ENCODE peak calls at places on chromosome 9, in eight cellular contexts. B is Peyer's patch, A is cardiac muscle cell, G is HCT116, Y is pancreas, P is breast epithelium, Q is neural progenitor cell, O is A549. F is an unnamed sample. For H3K4me1, the result is how much of the 10 kb centered on the place peaks cover.

GRCh38 chr9:108057421-108058136 is 568.0 kb upstream of the KLF4 start:
- DNase-seq in Y (no peak), A (peak), P (peak), Q (no peak), B (no peak), O (peak), G (no peak), F (no peak)

GRCh38 chr9:89738137-89738932 is 133.5 kb downstream of the GADD45G start:
- DNase-seq in O (no peak), Y (no peak), B (peak), Q (peak), A (no peak), G (no peak), P (no peak), F (no peak)

GRCh38 chr9:94872921-94873511 is 146.5 kb downstream of the AOPEP start:
- DNase-seq in A (peak), B (no peak), G (no peak), Y (no peak), Q (no peak), P (no peak), O (no peak), F (no peak)

GRCh38 chr9:106423575-106423974 is 439.4 kb upstream of the ZNF462 start:
- DNase-seq in G (no peak), A (no peak), P (no peak), Q (no peak), Y (no peak), B (no peak), O (no peak), F (no peak)

GRCh38 chr9:93003552-93004407 is 54.7 kb upstream of the SUSD3 start:
- DNase-seq in O (peak), G (peak), B (peak), Q (peak), A (peak), P (peak), Y (peak), F (peak)

GRCh38 chr9:2700398-2700797 is 16.9 kb upstream of the KCNV2 start:
- DNase-seq in P (no peak), G (no peak), O (no peak), A (no peak), Q (no peak), B (no peak), Y (no peak), F (no peak)

GRCh38 chr9:19409406-19410194 is 791 bp downstream of the ACER2 start:
- DNase-seq in Y (peak), B (peak), G (peak), A (peak), O (peak), P (peak), Q (peak), F (peak)

GRCh38 chr9:95508968-95509850 is 7.6 kb downstream of the PTCH1 start:
- DNase-seq in G (peak), B (peak), Y (peak), Q (peak), O (peak), P (peak), A (peak), F (peak)

GRCh38 chr9:113520109-113520642 is 56.6 kb downstream of the RGS3 start:
- DNase-seq in Y (peak), A (no peak), O (peak), Q (no peak), P (no peak), B (peak), G (no peak), F (peak)

GRCh38 chr9:113516840-113517577 is 53.5 kb downstream of the RGS3 start:
- DNase-seq in Y (no peak), B (no peak), G (no peak), P (no peak), O (no peak), Q (peak), A (no peak), F (peak)

GRCh38 chr9:35254237-35254636 is 92.4 kb downstream of the UNC13B start:
- DNase-seq in P (no peak), Y (no peak), O (peak), B (no peak), Q (no peak), A (no peak), G (peak), F (no peak)

GRCh38 chr9:91948423-91949292 is 1.4 kb downstream of the ROR2 start:
- DNase-seq in B (peak), A (peak), Q (peak), Y (peak), O (peak), P (peak), G (peak), F (peak)

GRCh38 chr9:115328228-115328627 is 210.3 kb upstream of the TNC start:
- DNase-seq in A (peak), P (no peak), G (no peak), O (no peak), B (no peak), Q (no peak), Y (no peak), F (peak)

DNA sequence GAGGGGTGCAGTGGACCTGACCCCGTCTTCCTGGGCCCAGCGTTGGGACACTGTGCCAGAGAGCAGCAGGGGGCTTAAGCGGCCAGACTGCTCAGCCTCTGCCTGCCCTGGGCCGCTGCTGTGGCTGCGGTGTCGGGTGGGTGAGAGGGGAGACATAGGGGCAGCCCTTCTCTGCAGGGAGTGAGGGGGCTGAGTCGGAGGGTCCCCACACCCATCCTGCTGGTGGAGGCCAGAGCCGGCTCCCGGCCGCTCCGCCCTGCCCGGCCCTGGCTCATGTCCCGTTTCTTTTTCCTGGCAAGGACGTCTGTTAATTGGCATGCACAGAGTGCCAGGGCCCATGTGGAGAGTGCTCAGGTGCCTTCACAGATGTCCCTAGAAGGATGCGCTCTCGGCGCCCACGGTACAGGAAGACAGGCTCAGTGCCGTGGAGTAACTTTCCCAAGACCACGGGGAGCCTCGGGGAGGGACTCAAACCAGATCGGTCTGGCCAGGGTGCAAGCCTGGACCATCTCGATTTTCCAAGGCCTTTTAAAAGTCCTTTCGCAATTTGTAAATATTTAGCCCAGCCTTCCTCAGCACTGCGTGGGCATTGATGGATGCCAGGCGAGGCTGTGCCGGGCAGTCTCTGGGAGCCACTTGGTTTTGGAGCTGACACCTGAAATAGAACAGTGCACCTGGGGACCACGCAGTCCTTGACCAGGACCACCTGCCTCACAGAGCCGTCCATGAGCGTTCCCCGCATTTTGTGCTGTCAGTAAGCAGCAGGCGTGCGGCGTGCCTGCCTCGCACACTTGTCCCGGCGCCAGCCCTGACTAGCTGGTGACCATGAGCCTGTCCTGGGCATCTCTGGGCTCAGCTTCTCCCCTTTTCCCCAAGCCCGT is 60.9 kb downstream of the RXRA start:
- DNase-seq in O (no peak), P (peak), A (no peak), B (no peak), Q (no peak), G (no peak), Y (peak), F (no peak)
- H3K4me1 ChIP-seq in O (half or more), P (under half), A (under half), B (under half), Q (under half), G (under half), Y (under half), F (half or more)

GRCh38 chr9:135887585-135888050 is 19.7 kb downstream of the CAMSAP1 start:
- DNase-seq in Y (no peak), G (no peak), O (no peak), A (no peak), B (no peak), Q (peak), P (no peak), F (peak)
- H3K4me3 ChIP-seq in Y (no peak), G (no peak), O (no peak), A (no peak), B (no peak), Q (no peak), P (peak), F (no peak)

DNA sequence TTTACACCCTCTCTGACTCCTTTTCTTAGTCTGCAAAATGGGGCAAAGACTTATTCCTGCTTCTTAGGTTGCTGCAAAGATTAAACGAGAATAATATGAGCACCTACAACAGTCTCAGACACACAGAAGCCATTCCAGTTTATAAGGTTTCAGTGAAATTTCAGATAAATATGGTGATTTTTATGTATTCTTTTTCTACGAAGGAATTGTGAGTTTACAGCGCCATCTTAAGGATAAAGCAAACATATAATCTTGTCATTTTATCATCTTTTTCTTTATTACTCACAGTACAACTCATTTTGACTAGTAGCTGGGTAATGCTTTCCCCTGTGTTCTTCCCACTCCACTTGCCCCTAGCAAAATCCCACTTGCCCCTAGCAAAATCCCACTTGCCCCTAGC is 29.2 kb upstream of the SMC5 start:
- DNase-seq in Y (no peak), Q (no peak), A (peak), G (peak), O (peak), B (no peak), P (no peak), F (no peak)
- TF ChIP-seq CTCF in Y (no peak), Q (peak), A (peak), G (peak), O (peak), B (no peak), P (no peak), F (no peak)

DNA sequence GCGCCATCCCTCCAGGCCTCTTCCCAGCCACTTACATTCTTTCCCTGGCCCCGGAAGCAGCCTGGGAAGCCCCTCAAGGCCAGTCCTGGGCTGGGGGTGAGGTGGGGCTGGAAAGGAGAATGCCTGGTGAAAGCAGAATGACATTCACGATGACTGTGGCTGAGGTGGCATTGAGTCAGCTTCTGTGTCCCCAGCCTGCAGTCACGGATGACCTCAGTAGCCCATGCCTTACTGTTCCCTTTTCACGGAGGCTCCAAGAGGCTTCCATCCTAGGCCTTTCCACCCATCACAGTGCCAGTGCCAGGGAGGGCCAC is 2.7 kb downstream of the PRDM12 start:
- DNase-seq in O (no peak), G (no peak), Y (no peak), A (no peak), B (no peak), P (no peak), Q (no peak), F (no peak)
- H3K4me1 ChIP-seq in O (under half), G (under half), Y (under half), A (under half), B (under half), P (under half), Q (under half), F (under half)

GRCh38 chr9:136014147-136014927 is 53.2 kb upstream of the UBAC1 start:
- DNase-seq in B (peak), O (no peak), P (no peak), A (no peak), Y (no peak), G (no peak), Q (no peak), F (no peak)
- H3K4me3 ChIP-seq in B (no peak), O (no peak), P (no peak), A (no peak), Y (no peak), G (no peak), Q (no peak), F (no peak)

DNA sequence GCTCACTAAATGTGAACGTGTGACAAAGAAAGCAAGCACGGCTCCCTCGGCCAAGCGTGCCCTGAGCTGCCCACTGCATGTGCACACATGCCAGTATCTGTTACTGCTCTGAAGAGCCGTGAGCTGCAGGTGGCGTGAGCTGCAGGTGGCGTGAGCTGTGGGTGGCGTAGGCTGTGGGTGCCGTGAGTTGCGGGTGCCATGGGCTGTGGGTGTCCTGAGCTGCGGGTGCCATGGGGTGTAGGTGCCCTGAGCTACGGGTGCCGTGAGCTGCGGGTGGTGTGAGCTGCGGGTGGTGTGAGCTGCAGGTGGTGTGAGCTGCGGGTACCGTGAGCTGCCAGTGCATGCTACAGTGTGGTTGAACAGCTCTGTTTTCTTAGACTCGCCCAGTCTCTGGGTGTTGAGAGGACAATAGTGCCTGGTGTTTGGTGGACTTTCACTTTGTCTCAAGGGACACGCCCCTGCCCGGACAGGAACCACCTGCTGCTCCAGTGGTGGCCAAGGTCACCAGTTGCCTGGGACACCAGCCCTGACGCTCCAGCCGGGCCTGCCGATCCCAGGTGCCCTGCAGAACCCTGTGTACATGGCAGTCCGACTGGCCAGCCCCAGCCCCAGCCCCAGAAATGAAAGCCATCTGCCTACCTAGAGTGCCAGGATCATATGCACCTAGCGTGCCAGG is 6.7 kb downstream of the CCDC187 start:
- DNase-seq in O (no peak), P (no peak), A (no peak), B (peak), Q (no peak), G (no peak), Y (peak), F (peak)
- TF ChIP-seq CTCF in O (no peak), P (no peak), A (no peak), B (no peak), Q (no peak), G (no peak), Y (no peak), F (no peak)

DNA sequence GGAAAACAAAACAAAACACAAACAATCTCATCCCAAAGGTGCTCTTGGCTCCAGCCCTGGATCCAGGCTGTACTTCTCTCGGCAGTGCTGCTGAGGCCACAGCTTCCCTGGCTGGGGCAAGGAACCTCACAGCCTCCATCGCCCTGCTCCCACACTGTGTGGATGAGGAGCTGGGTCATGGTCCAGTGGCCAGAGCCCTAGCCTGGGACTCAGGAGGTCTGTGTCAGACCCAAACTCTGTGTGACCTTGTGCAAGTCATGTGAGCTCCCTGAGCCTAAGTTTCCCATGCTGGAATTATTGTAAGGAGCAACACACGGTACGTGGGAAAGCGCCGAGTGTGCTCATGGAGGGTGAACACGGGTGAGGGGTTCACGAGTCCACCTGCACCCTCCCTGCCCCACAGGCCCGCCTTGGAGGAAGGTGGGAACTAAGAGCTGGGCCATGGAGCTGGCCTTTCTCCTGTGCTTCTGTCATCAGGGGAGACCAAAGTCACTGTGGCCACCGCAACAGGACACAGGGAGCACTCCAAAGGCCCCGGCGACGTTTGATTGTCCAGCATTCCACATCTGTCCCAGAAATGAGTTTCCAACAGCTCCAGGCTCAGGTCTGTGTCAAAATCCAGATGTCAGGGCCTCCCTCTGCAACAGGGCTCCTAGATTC is 26.2 kb upstream of the SMU1 start:
- DNase-seq in A (no peak), B (no peak), P (peak), G (no peak), Q (no peak), Y (no peak), O (no peak), F (no peak)
- H3K4me1 ChIP-seq in A (under half), B (under half), P (under half), G (under half), Q (under half), Y (under half), O (under half), F (under half)

GRCh38 chr9:127761061-127761460 is 17.4 kb downstream of the SH2D3C start:
- DNase-seq in P (no peak), O (no peak), B (no peak), Q (no peak), Y (no peak), G (no peak), A (no peak), F (no peak)
- H3K4me3 ChIP-seq in P (no peak), O (no peak), B (no peak), Q (no peak), Y (no peak), G (no peak), A (no peak), F (no peak)